ENCODE peak calls at places on chromosomes 12 and 14, in six cellular contexts. S is mammary epithelial cell; M is SW480; H is stimulated activated CD8-positive, alpha-beta memory T cell treated with anti-CD3 and anti-CD28 coated beads, Interleukin-12 subunit alpha, Interleukin-12 subunit beta, amount 100 ng/mL, for 4 hours; Y is lung; C is CD4-positive, alpha-beta T cell. Q is an unnamed sample.

GRCh38 chr12:130761537-130762318 is 45.6 kb upstream of the RIMBP2 start:
- DNase-seq in S (peak; percentile 37), M (peak; percentile 55), H (peak; percentile 17), Y (no peak), C (peak; percentile 49), Q (peak; percentile 66)

GRCh38 chr12:124588689-124589318 is 21.4 kb upstream of the NCOR2 start:
- DNase-seq in S (peak; percentile 51), M (peak; percentile 59), H (no peak), Y (no peak), C (no peak), Q (no peak)

GRCh38 chr12:87406926-87407325 is 622.3 kb downstream of the C12orf50 start:
- DNase-seq in S (peak; percentile 44), M (no peak), H (no peak), Y (no peak), C (no peak), Q (no peak)

GRCh38 chr14:92546347-92547053 is 32.9 kb downstream of the RIN3 start:
- DNase-seq in S (no peak), M (no peak), H (no peak), Y (no peak), C (no peak), Q (peak; percentile 79)

GRCh38 chr12:79935021-79935623 is at the start of gene PPP1R12A:
- DNase-seq in S (peak; percentile 97), M (peak; percentile 95), H (peak; percentile 91), Y (peak; percentile 97), C (peak; percentile 90), Q (peak; percentile 99)

GRCh38 chr12:3897400-3897910 is 24.3 kb upstream of the PARP11 start:
- DNase-seq in S (no peak), M (no peak), H (no peak), Y (no peak), C (peak; percentile 16), Q (no peak)

GRCh38 chr14:41859336-41859735 is 252.7 kb downstream of the LRFN5 start:
- DNase-seq in S (no peak), M (no peak), H (no peak), Y (no peak), C (no peak), Q (peak; percentile 27)

GRCh38 chr12:65988596-65988995 is 142.0 kb downstream of the LLPH start:
- DNase-seq in S (no peak), M (no peak), H (no peak), Y (no peak), C (no peak), Q (no peak)

GRCh38 chr12:107365703-107366102 is 272.4 kb upstream of the CRY1 start:
- DNase-seq in S (no peak), M (no peak), H (no peak), Y (no peak), C (no peak), Q (no peak)

GRCh38 chr14:60226296-60226695 is 22.7 kb upstream of the PPM1A start:
- DNase-seq in S (no peak), M (no peak), H (no peak), Y (no peak), C (no peak), Q (peak; percentile 28)

GRCh38 chr14:77962731-77963520 is 163.0 kb downstream of the ADCK1 start:
- DNase-seq in S (no peak), M (no peak), H (no peak), Y (no peak), C (no peak), Q (no peak)

GRCh38 chr12:47574252-47575021 is 131.4 kb downstream of the RPAP3 start:
- DNase-seq in S (no peak), M (no peak), H (no peak), Y (no peak), C (no peak), Q (no peak)

GRCh38 chr12:46219147-46219891 is 49.5 kb downstream of the SLC38A1 start:
- DNase-seq in S (no peak), M (no peak), H (no peak), Y (no peak), C (no peak), Q (no peak)

GRCh38 chr14:93989939-93990338 is 7.2 kb upstream of the CCDC197 start:
- DNase-seq in S (no peak), M (no peak), H (no peak), Y (no peak), C (no peak), Q (peak; percentile 39)

GRCh38 chr14:96979611-96980074 is 182.5 kb downstream of the VRK1 start:
- DNase-seq in S (no peak), M (no peak), H (no peak), Y (no peak), C (no peak), Q (peak; percentile 81)

GRCh38 chr12:131275824-131276223 is 322.1 kb downstream of the ADGRD1 start:
- DNase-seq in S (no peak), M (no peak), H (no peak), Y (no peak), C (no peak), Q (no peak)

GRCh38 chr14:45066667-45067066 is 17.2 kb upstream of the PRPF39 start:
- DNase-seq in S (no peak), M (no peak), H (no peak), Y (no peak), C (no peak), Q (no peak)

GRCh38 chr14:101819251-101819990 is 57.9 kb downstream of the PPP2R5C start:
- DNase-seq in S (no peak), M (no peak), H (peak; percentile 47), Y (no peak), C (peak; percentile 83), Q (no peak)

GRCh38 chr14:73991097-73991496 is 28.0 kb downstream of the ENTPD5 start:
- DNase-seq in S (no peak), M (no peak), H (no peak), Y (no peak), C (no peak), Q (no peak)

GRCh38 chr12:69648476-69648875 is 37.8 kb upstream of the LRRC10 start:
- DNase-seq in S (peak; percentile 80), M (no peak), H (no peak), Y (no peak), C (no peak), Q (no peak)

GRCh38 chr14:35897616-35898111 is 71.5 kb downstream of the BRMS1L start:
- DNase-seq in S (no peak), M (peak; percentile 89), H (no peak), Y (no peak), C (no peak), Q (peak; percentile 91)

GRCh38 chr12:75754698-75755097 is 243.3 kb upstream of the KRR1 start:
- DNase-seq in S (no peak), M (no peak), H (no peak), Y (no peak), C (no peak), Q (no peak)

GRCh38 chr12:12927211-12928079 is 24.5 kb downstream of the GPRC5D start:
- DNase-seq in S (peak; percentile 60), M (no peak), H (peak; percentile 6), Y (peak; percentile 90), C (peak; percentile 34), Q (peak; percentile 88)

GRCh38 chr14:80636071-80636470 is 305.5 kb downstream of the CEP128 start:
- DNase-seq in S (no peak), M (no peak), H (no peak), Y (no peak), C (no peak), Q (no peak)

GRCh38 chr14:54428527-54428926 is 12.6 kb downstream of the CNIH1 start:
- DNase-seq in S (no peak), M (no peak), H (no peak), Y (no peak), C (no peak), Q (no peak)